ENCODE peak calls at places on chromosomes 6 and 20, in ten cellular contexts. One of them, this sample, is unnamed.

GRCh38 chr6:144901412-144901811 is 616.3 kb downstream of the UTRN start:
- DNase-seq in activated gamma-delta T cell treated with Interleukin-2 at 50 U/mL for 16 hours: no peak
- DNase-seq in NCI-H345: no peak
- DNase-seq in stomach: no peak
- DNase-seq in ELR: no peak
- DNase-seq in heart left ventricle: no peak
- DNase-seq in HEK293T: no peak
- DNase-seq in stimulated activated CD4-positive, alpha-beta T cell treated with anti-CD3 and anti-CD28 coated beads, Interleukin-1b, Interleukin-23, amount 100 ng/mL, for 24 hours: no peak
- DNase-seq in kidney epithelial cell: no peak
- DNase-seq in lower leg skin: no peak
- DNase-seq in this sample: no peak

GRCh38 chr6:75230484-75231325 is 12.9 kb downstream of the COX7A2 start:
- DNase-seq in activated gamma-delta T cell treated with Interleukin-2 at 50 U/mL for 16 hours: no peak
- DNase-seq in NCI-H345: no peak
- DNase-seq in stomach: no peak
- DNase-seq in ELR: peak; percentile 81
- DNase-seq in heart left ventricle: peak; percentile 29
- DNase-seq in HEK293T: peak; percentile 60
- DNase-seq in stimulated activated CD4-positive, alpha-beta T cell treated with anti-CD3 and anti-CD28 coated beads, Interleukin-1b, Interleukin-23, amount 100 ng/mL, for 24 hours: no peak
- DNase-seq in kidney epithelial cell: no peak
- DNase-seq in lower leg skin: no peak
- DNase-seq in this sample: peak; percentile 56

GRCh38 chr6:148200302-148200701 is 142.3 kb upstream of the SASH1 start:
- DNase-seq in activated gamma-delta T cell treated with Interleukin-2 at 50 U/mL for 16 hours: no peak
- DNase-seq in NCI-H345: no peak
- DNase-seq in stomach: peak; percentile 68
- DNase-seq in ELR: no peak
- DNase-seq in heart left ventricle: no peak
- DNase-seq in HEK293T: no peak
- DNase-seq in stimulated activated CD4-positive, alpha-beta T cell treated with anti-CD3 and anti-CD28 coated beads, Interleukin-1b, Interleukin-23, amount 100 ng/mL, for 24 hours: no peak
- DNase-seq in kidney epithelial cell: no peak
- DNase-seq in lower leg skin: no peak
- DNase-seq in this sample: no peak

GRCh38 chr6:56724455-56724854 is 81.8 kb upstream of the DST start:
- DNase-seq in activated gamma-delta T cell treated with Interleukin-2 at 50 U/mL for 16 hours: no peak
- DNase-seq in NCI-H345: no peak
- DNase-seq in stomach: no peak
- DNase-seq in ELR: peak; percentile 75
- DNase-seq in heart left ventricle: no peak
- DNase-seq in HEK293T: no peak
- DNase-seq in stimulated activated CD4-positive, alpha-beta T cell treated with anti-CD3 and anti-CD28 coated beads, Interleukin-1b, Interleukin-23, amount 100 ng/mL, for 24 hours: no peak
- DNase-seq in kidney epithelial cell: no peak
- DNase-seq in lower leg skin: no peak
- DNase-seq in this sample: no peak

GRCh38 chr6:161033667-161034066 is 42.1 kb downstream of the MAP3K4 start:
- DNase-seq in activated gamma-delta T cell treated with Interleukin-2 at 50 U/mL for 16 hours: no peak
- DNase-seq in NCI-H345: no peak
- DNase-seq in stomach: no peak
- DNase-seq in ELR: no peak
- DNase-seq in heart left ventricle: no peak
- DNase-seq in HEK293T: no peak
- DNase-seq in stimulated activated CD4-positive, alpha-beta T cell treated with anti-CD3 and anti-CD28 coated beads, Interleukin-1b, Interleukin-23, amount 100 ng/mL, for 24 hours: no peak
- DNase-seq in kidney epithelial cell: no peak
- DNase-seq in lower leg skin: no peak
- DNase-seq in this sample: no peak

GRCh38 chr6:122755901-122756300 is 23.6 kb upstream of the FABP7 start:
- DNase-seq in activated gamma-delta T cell treated with Interleukin-2 at 50 U/mL for 16 hours: no peak
- DNase-seq in NCI-H345: peak; percentile 74
- DNase-seq in stomach: no peak
- DNase-seq in ELR: no peak
- DNase-seq in heart left ventricle: no peak
- DNase-seq in HEK293T: no peak
- DNase-seq in stimulated activated CD4-positive, alpha-beta T cell treated with anti-CD3 and anti-CD28 coated beads, Interleukin-1b, Interleukin-23, amount 100 ng/mL, for 24 hours: no peak
- DNase-seq in kidney epithelial cell: no peak
- DNase-seq in lower leg skin: no peak
- DNase-seq in this sample: no peak

GRCh38 chr6:144993870-144994269 is 708.7 kb downstream of the UTRN start:
- DNase-seq in activated gamma-delta T cell treated with Interleukin-2 at 50 U/mL for 16 hours: no peak
- DNase-seq in NCI-H345: no peak
- DNase-seq in stomach: no peak
- DNase-seq in ELR: peak; percentile 67
- DNase-seq in heart left ventricle: no peak
- DNase-seq in HEK293T: no peak
- DNase-seq in stimulated activated CD4-positive, alpha-beta T cell treated with anti-CD3 and anti-CD28 coated beads, Interleukin-1b, Interleukin-23, amount 100 ng/mL, for 24 hours: no peak
- DNase-seq in kidney epithelial cell: no peak
- DNase-seq in lower leg skin: no peak
- DNase-seq in this sample: no peak

GRCh38 chr20:8326899-8327298 is 194.8 kb downstream of the PLCB1 start:
- DNase-seq in activated gamma-delta T cell treated with Interleukin-2 at 50 U/mL for 16 hours: no peak
- DNase-seq in NCI-H345: no peak
- DNase-seq in stomach: no peak
- DNase-seq in ELR: no peak
- DNase-seq in heart left ventricle: no peak
- DNase-seq in HEK293T: no peak
- DNase-seq in stimulated activated CD4-positive, alpha-beta T cell treated with anti-CD3 and anti-CD28 coated beads, Interleukin-1b, Interleukin-23, amount 100 ng/mL, for 24 hours: no peak
- DNase-seq in kidney epithelial cell: no peak
- DNase-seq in lower leg skin: no peak
- DNase-seq in this sample: no peak

GRCh38 chr6:47076422-47077344 is 34.6 kb upstream of the ADGRF1 start:
- DNase-seq in activated gamma-delta T cell treated with Interleukin-2 at 50 U/mL for 16 hours: no peak
- DNase-seq in NCI-H345: no peak
- DNase-seq in stomach: peak; percentile 84
- DNase-seq in ELR: no peak
- DNase-seq in heart left ventricle: peak; percentile 39
- DNase-seq in HEK293T: no peak
- DNase-seq in stimulated activated CD4-positive, alpha-beta T cell treated with anti-CD3 and anti-CD28 coated beads, Interleukin-1b, Interleukin-23, amount 100 ng/mL, for 24 hours: no peak
- DNase-seq in kidney epithelial cell: peak; percentile 16
- DNase-seq in lower leg skin: no peak
- DNase-seq in this sample: no peak

GRCh38 chr20:52289956-52290355 is 98.4 kb upstream of the ZFP64 start:
- DNase-seq in activated gamma-delta T cell treated with Interleukin-2 at 50 U/mL for 16 hours: no peak
- DNase-seq in NCI-H345: no peak
- DNase-seq in stomach: no peak
- DNase-seq in ELR: no peak
- DNase-seq in heart left ventricle: no peak
- DNase-seq in HEK293T: no peak
- DNase-seq in stimulated activated CD4-positive, alpha-beta T cell treated with anti-CD3 and anti-CD28 coated beads, Interleukin-1b, Interleukin-23, amount 100 ng/mL, for 24 hours: no peak
- DNase-seq in kidney epithelial cell: no peak
- DNase-seq in lower leg skin: no peak
- DNase-seq in this sample: no peak

GRCh38 chr6:24994812-24995211 is 59.1 kb upstream of the RIPOR2 start:
- DNase-seq in activated gamma-delta T cell treated with Interleukin-2 at 50 U/mL for 16 hours: no peak
- DNase-seq in NCI-H345: no peak
- DNase-seq in stomach: no peak
- DNase-seq in ELR: no peak
- DNase-seq in heart left ventricle: no peak
- DNase-seq in HEK293T: no peak
- DNase-seq in stimulated activated CD4-positive, alpha-beta T cell treated with anti-CD3 and anti-CD28 coated beads, Interleukin-1b, Interleukin-23, amount 100 ng/mL, for 24 hours: no peak
- DNase-seq in kidney epithelial cell: no peak
- DNase-seq in lower leg skin: no peak
- DNase-seq in this sample: no peak

GRCh38 chr20:20295621-20296498 is 72.0 kb upstream of the INSM1 start:
- DNase-seq in activated gamma-delta T cell treated with Interleukin-2 at 50 U/mL for 16 hours: no peak
- DNase-seq in NCI-H345: no peak
- DNase-seq in stomach: no peak
- DNase-seq in ELR: peak; percentile 16
- DNase-seq in heart left ventricle: no peak
- DNase-seq in HEK293T: no peak
- DNase-seq in stimulated activated CD4-positive, alpha-beta T cell treated with anti-CD3 and anti-CD28 coated beads, Interleukin-1b, Interleukin-23, amount 100 ng/mL, for 24 hours: no peak
- DNase-seq in kidney epithelial cell: no peak
- DNase-seq in lower leg skin: no peak
- DNase-seq in this sample: no peak

GRCh38 chr20:37417146-37417856 is 71.4 kb downstream of the SRC start:
- DNase-seq in activated gamma-delta T cell treated with Interleukin-2 at 50 U/mL for 16 hours: no peak
- DNase-seq in NCI-H345: no peak
- DNase-seq in stomach: no peak
- DNase-seq in ELR: no peak
- DNase-seq in heart left ventricle: no peak
- DNase-seq in HEK293T: no peak
- DNase-seq in stimulated activated CD4-positive, alpha-beta T cell treated with anti-CD3 and anti-CD28 coated beads, Interleukin-1b, Interleukin-23, amount 100 ng/mL, for 24 hours: no peak
- DNase-seq in kidney epithelial cell: no peak
- DNase-seq in lower leg skin: no peak
- DNase-seq in this sample: no peak

GRCh38 chr6:169230322-169230665 is 23.4 kb downstream of the THBS2 start:
- DNase-seq in activated gamma-delta T cell treated with Interleukin-2 at 50 U/mL for 16 hours: no peak
- DNase-seq in NCI-H345: no peak
- DNase-seq in stomach: peak; percentile 17
- DNase-seq in ELR: no peak
- DNase-seq in heart left ventricle: no peak
- DNase-seq in HEK293T: no peak
- DNase-seq in stimulated activated CD4-positive, alpha-beta T cell treated with anti-CD3 and anti-CD28 coated beads, Interleukin-1b, Interleukin-23, amount 100 ng/mL, for 24 hours: no peak
- DNase-seq in kidney epithelial cell: no peak
- DNase-seq in lower leg skin: peak; percentile 13
- DNase-seq in this sample: no peak

GRCh38 chr6:113004691-113005270 is 657.7 kb downstream of the RFPL4B start:
- DNase-seq in activated gamma-delta T cell treated with Interleukin-2 at 50 U/mL for 16 hours: no peak
- DNase-seq in NCI-H345: no peak
- DNase-seq in stomach: no peak
- DNase-seq in ELR: no peak
- DNase-seq in heart left ventricle: no peak
- DNase-seq in HEK293T: no peak
- DNase-seq in stimulated activated CD4-positive, alpha-beta T cell treated with anti-CD3 and anti-CD28 coated beads, Interleukin-1b, Interleukin-23, amount 100 ng/mL, for 24 hours: no peak
- DNase-seq in kidney epithelial cell: no peak
- DNase-seq in lower leg skin: no peak
- DNase-seq in this sample: no peak

GRCh38 chr20:38395165-38395564 is 40.0 kb downstream of the SNHG17 start:
- DNase-seq in activated gamma-delta T cell treated with Interleukin-2 at 50 U/mL for 16 hours: no peak
- DNase-seq in NCI-H345: no peak
- DNase-seq in stomach: no peak
- DNase-seq in ELR: peak; percentile 24
- DNase-seq in heart left ventricle: no peak
- DNase-seq in HEK293T: no peak
- DNase-seq in stimulated activated CD4-positive, alpha-beta T cell treated with anti-CD3 and anti-CD28 coated beads, Interleukin-1b, Interleukin-23, amount 100 ng/mL, for 24 hours: no peak
- DNase-seq in kidney epithelial cell: no peak
- DNase-seq in lower leg skin: no peak
- DNase-seq in this sample: no peak

GRCh38 chr6:7271205-7271534 is 41.8 kb downstream of the SSR1 start:
- DNase-seq in activated gamma-delta T cell treated with Interleukin-2 at 50 U/mL for 16 hours: no peak
- DNase-seq in NCI-H345: no peak
- DNase-seq in stomach: no peak
- DNase-seq in ELR: no peak
- DNase-seq in heart left ventricle: no peak
- DNase-seq in HEK293T: no peak
- DNase-seq in stimulated activated CD4-positive, alpha-beta T cell treated with anti-CD3 and anti-CD28 coated beads, Interleukin-1b, Interleukin-23, amount 100 ng/mL, for 24 hours: no peak
- DNase-seq in kidney epithelial cell: no peak
- DNase-seq in lower leg skin: no peak
- DNase-seq in this sample: no peak

GRCh38 chr6:26311012-26311384 is 54.0 kb upstream of the BTN3A2 start:
- DNase-seq in activated gamma-delta T cell treated with Interleukin-2 at 50 U/mL for 16 hours: no peak
- DNase-seq in NCI-H345: peak; percentile 9
- DNase-seq in stomach: no peak
- DNase-seq in ELR: peak; percentile 79
- DNase-seq in heart left ventricle: no peak
- DNase-seq in HEK293T: no peak
- DNase-seq in stimulated activated CD4-positive, alpha-beta T cell treated with anti-CD3 and anti-CD28 coated beads, Interleukin-1b, Interleukin-23, amount 100 ng/mL, for 24 hours: peak; percentile 40
- DNase-seq in kidney epithelial cell: no peak
- DNase-seq in lower leg skin: no peak
- DNase-seq in this sample: no peak